ENCODE peak calls at places on chromosomes 6 and 20, in ten cellular contexts. One of them, this sample, is unnamed.

GRCh38 chr20:35451295-35451694 is 4.1 kb upstream of the CEP250 start:
- DNase-seq in A549: no peak
- DNase-seq in HCT116: no peak
- DNase-seq in vagina: no peak
- DNase-seq in lower leg skin: no peak
- DNase-seq in prostate gland: peak; percentile 91
- DNase-seq in esophagus squamous epithelium: no peak
- DNase-seq in heart left ventricle: no peak
- DNase-seq in uterus: no peak
- DNase-seq in HepG2: no peak
- DNase-seq in this sample: no peak

GRCh38 chr20:18197382-18198070 is 59.9 kb downstream of the KAT14 start:
- DNase-seq in A549: no peak
- DNase-seq in HCT116: peak; percentile 71
- DNase-seq in vagina: no peak
- DNase-seq in lower leg skin: no peak
- DNase-seq in prostate gland: no peak
- DNase-seq in esophagus squamous epithelium: no peak
- DNase-seq in heart left ventricle: no peak
- DNase-seq in uterus: no peak
- DNase-seq in HepG2: no peak
- DNase-seq in this sample: no peak

GRCh38 chr6:871503-871902 is 178.6 kb upstream of the EXOC2 start:
- DNase-seq in A549: no peak
- DNase-seq in HCT116: no peak
- DNase-seq in vagina: no peak
- DNase-seq in lower leg skin: no peak
- DNase-seq in prostate gland: no peak
- DNase-seq in esophagus squamous epithelium: no peak
- DNase-seq in heart left ventricle: no peak
- DNase-seq in uterus: no peak
- DNase-seq in HepG2: no peak
- DNase-seq in this sample: no peak

GRCh38 chr6:63504777-63505384 is 67.4 kb upstream of the LOC128125822 start:
- DNase-seq in A549: no peak
- DNase-seq in HCT116: peak; percentile 34
- DNase-seq in vagina: no peak
- DNase-seq in lower leg skin: no peak
- DNase-seq in prostate gland: no peak
- DNase-seq in esophagus squamous epithelium: no peak
- DNase-seq in heart left ventricle: no peak
- DNase-seq in uterus: no peak
- DNase-seq in HepG2: no peak
- DNase-seq in this sample: no peak

GRCh38 chr20:61742097-61742805 is 323.4 kb downstream of the TAF4 start:
- DNase-seq in A549: no peak
- DNase-seq in HCT116: no peak
- DNase-seq in vagina: no peak
- DNase-seq in lower leg skin: no peak
- DNase-seq in prostate gland: no peak
- DNase-seq in esophagus squamous epithelium: no peak
- DNase-seq in heart left ventricle: no peak
- DNase-seq in uterus: no peak
- DNase-seq in HepG2: no peak
- DNase-seq in this sample: no peak

GRCh38 chr6:138545621-138545980 is 46.3 kb upstream of the NHSL1 start:
- DNase-seq in A549: no peak
- DNase-seq in HCT116: no peak
- DNase-seq in vagina: no peak
- DNase-seq in lower leg skin: peak; percentile 91
- DNase-seq in prostate gland: no peak
- DNase-seq in esophagus squamous epithelium: no peak
- DNase-seq in heart left ventricle: peak; percentile 81
- DNase-seq in uterus: peak; percentile 18
- DNase-seq in HepG2: no peak
- DNase-seq in this sample: no peak

GRCh38 chr6:26183581-26184408 is 96.6 kb downstream of the HFE start:
- DNase-seq in A549: no peak
- DNase-seq in HCT116: no peak
- DNase-seq in vagina: no peak
- DNase-seq in lower leg skin: peak; percentile 92
- DNase-seq in prostate gland: peak; percentile 71
- DNase-seq in esophagus squamous epithelium: no peak
- DNase-seq in heart left ventricle: peak; percentile 57
- DNase-seq in uterus: peak; percentile 75
- DNase-seq in HepG2: no peak
- DNase-seq in this sample: no peak

GRCh38 chr20:62370115-62370806 is 3.1 kb upstream of the LAMA5 start:
- DNase-seq in A549: no peak
- DNase-seq in HCT116: no peak
- DNase-seq in vagina: no peak
- DNase-seq in lower leg skin: no peak
- DNase-seq in prostate gland: no peak
- DNase-seq in esophagus squamous epithelium: no peak
- DNase-seq in heart left ventricle: peak; percentile 58
- DNase-seq in uterus: no peak
- DNase-seq in HepG2: no peak
- DNase-seq in this sample: peak; percentile 94

GRCh38 chr6:138970159-138970558 is 17.9 kb downstream of the REPS1 start:
- DNase-seq in A549: no peak
- DNase-seq in HCT116: no peak
- DNase-seq in vagina: no peak
- DNase-seq in lower leg skin: no peak
- DNase-seq in prostate gland: no peak
- DNase-seq in esophagus squamous epithelium: no peak
- DNase-seq in heart left ventricle: no peak
- DNase-seq in uterus: no peak
- DNase-seq in HepG2: no peak
- DNase-seq in this sample: no peak

GRCh38 chr6:131107166-131107565 is 28.1 kb upstream of the AKAP7 start:
- DNase-seq in A549: peak; percentile 26
- DNase-seq in HCT116: no peak
- DNase-seq in vagina: no peak
- DNase-seq in lower leg skin: no peak
- DNase-seq in prostate gland: no peak
- DNase-seq in esophagus squamous epithelium: no peak
- DNase-seq in heart left ventricle: no peak
- DNase-seq in uterus: no peak
- DNase-seq in HepG2: peak; percentile 80
- DNase-seq in this sample: no peak

GRCh38 chr20:1484438-1485120 is 6.6 kb downstream of the SIRPB2 start:
- DNase-seq in A549: no peak
- DNase-seq in HCT116: no peak
- DNase-seq in vagina: no peak
- DNase-seq in lower leg skin: no peak
- DNase-seq in prostate gland: no peak
- DNase-seq in esophagus squamous epithelium: no peak
- DNase-seq in heart left ventricle: no peak
- DNase-seq in uterus: no peak
- DNase-seq in HepG2: no peak
- DNase-seq in this sample: no peak

GRCh38 chr20:51985013-51985415 is 182.7 kb upstream of the SALL4 start:
- DNase-seq in A549: peak; percentile 89
- DNase-seq in HCT116: peak; percentile 72
- DNase-seq in vagina: no peak
- DNase-seq in lower leg skin: no peak
- DNase-seq in prostate gland: no peak
- DNase-seq in esophagus squamous epithelium: no peak
- DNase-seq in heart left ventricle: peak; percentile 10
- DNase-seq in uterus: peak; percentile 17
- DNase-seq in HepG2: peak; percentile 54
- DNase-seq in this sample: peak; percentile 67

GRCh38 chr20:16245879-16246278 is 327.4 kb downstream of the KIF16B start:
- DNase-seq in A549: no peak
- DNase-seq in HCT116: no peak
- DNase-seq in vagina: peak; percentile 55
- DNase-seq in lower leg skin: no peak
- DNase-seq in prostate gland: no peak
- DNase-seq in esophagus squamous epithelium: no peak
- DNase-seq in heart left ventricle: no peak
- DNase-seq in uterus: no peak
- DNase-seq in HepG2: peak; percentile 44
- DNase-seq in this sample: no peak

GRCh38 chr6:131685266-131685780 is 15.9 kb downstream of the OR2A4 start:
- DNase-seq in A549: no peak
- DNase-seq in HCT116: no peak
- DNase-seq in vagina: no peak
- DNase-seq in lower leg skin: no peak
- DNase-seq in prostate gland: no peak
- DNase-seq in esophagus squamous epithelium: no peak
- DNase-seq in heart left ventricle: no peak
- DNase-seq in uterus: no peak
- DNase-seq in HepG2: no peak
- DNase-seq in this sample: no peak

GRCh38 chr6:111551521-111552231 is 54.0 kb downstream of the TRAF3IP2 start:
- DNase-seq in A549: no peak
- DNase-seq in HCT116: no peak
- DNase-seq in vagina: no peak
- DNase-seq in lower leg skin: no peak
- DNase-seq in prostate gland: peak; percentile 78
- DNase-seq in esophagus squamous epithelium: no peak
- DNase-seq in heart left ventricle: no peak
- DNase-seq in uterus: peak; percentile 48
- DNase-seq in HepG2: peak; percentile 52
- DNase-seq in this sample: no peak

DNA sequence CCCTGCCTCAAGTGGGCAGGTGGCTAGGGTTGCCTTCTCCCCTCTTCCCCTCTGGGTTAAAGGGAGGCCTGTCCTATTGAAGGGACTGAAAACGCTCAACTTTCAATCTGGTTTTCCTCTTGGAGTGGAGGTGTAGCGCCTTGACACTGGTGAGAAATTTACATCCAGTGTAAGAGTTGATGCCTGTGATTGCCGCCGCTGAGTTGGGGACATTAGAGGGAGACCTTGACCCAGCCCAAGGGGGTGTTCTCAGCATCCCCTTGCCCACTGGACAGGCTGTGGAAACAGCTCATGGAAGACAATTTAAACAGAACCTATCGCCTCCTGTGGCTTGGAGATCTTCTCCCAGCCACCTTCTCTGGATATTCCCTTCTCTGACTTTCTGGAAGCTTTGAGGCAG is 61.6 kb downstream of the SLC24A3 start:
- DNase-seq in A549: no peak
- DNase-seq in HCT116: no peak
- DNase-seq in vagina: no peak
- DNase-seq in lower leg skin: peak; percentile 78
- DNase-seq in prostate gland: no peak
- DNase-seq in esophagus squamous epithelium: no peak
- DNase-seq in heart left ventricle: no peak
- DNase-seq in uterus: no peak
- DNase-seq in HepG2: no peak
- DNase-seq in this sample: no peak
- TF ChIP-seq POLR2A in A549: no peak
- TF ChIP-seq POLR2A in HCT116: no peak
- TF ChIP-seq POLR2A in vagina: no peak
- TF ChIP-seq POLR2A in lower leg skin: no peak
- TF ChIP-seq POLR2A in prostate gland: no peak
- TF ChIP-seq POLR2A in esophagus squamous epithelium: no peak
- TF ChIP-seq POLR2A in heart left ventricle: no peak
- TF ChIP-seq POLR2A in uterus: no peak
- TF ChIP-seq POLR2A in HepG2: no peak
- TF ChIP-seq POLR2A in this sample: no peak

GRCh38 chr6:146544783-146545182 is 1.1 kb downstream of the RAB32 start:
- DNase-seq in A549: no peak
- DNase-seq in HCT116: no peak
- DNase-seq in vagina: no peak
- DNase-seq in lower leg skin: no peak
- DNase-seq in prostate gland: no peak
- DNase-seq in esophagus squamous epithelium: no peak
- DNase-seq in heart left ventricle: no peak
- DNase-seq in uterus: no peak
- DNase-seq in HepG2: no peak
- DNase-seq in this sample: no peak

GRCh38 chr6:146545608-146546007 is 2.0 kb downstream of the RAB32 start:
- DNase-seq in A549: no peak
- DNase-seq in HCT116: no peak
- DNase-seq in vagina: no peak
- DNase-seq in lower leg skin: no peak
- DNase-seq in prostate gland: no peak
- DNase-seq in esophagus squamous epithelium: no peak
- DNase-seq in heart left ventricle: no peak
- DNase-seq in uterus: no peak
- DNase-seq in HepG2: no peak
- DNase-seq in this sample: no peak

GRCh38 chr6:146543940-146544661 is 468 bp downstream of the RAB32 start:
- DNase-seq in A549: peak; percentile 15
- DNase-seq in HCT116: no peak
- DNase-seq in vagina: no peak
- DNase-seq in lower leg skin: peak; percentile 89
- DNase-seq in prostate gland: peak; percentile 11
- DNase-seq in esophagus squamous epithelium: no peak
- DNase-seq in heart left ventricle: peak; percentile 23
- DNase-seq in uterus: peak; percentile 39
- DNase-seq in HepG2: peak; percentile 74
- DNase-seq in this sample: peak; percentile 7

GRCh38 chr6:146542881-146543210 is 787 bp upstream of the RAB32 start:
- DNase-seq in A549: no peak
- DNase-seq in HCT116: no peak
- DNase-seq in vagina: no peak
- DNase-seq in lower leg skin: no peak
- DNase-seq in prostate gland: no peak
- DNase-seq in esophagus squamous epithelium: no peak
- DNase-seq in heart left ventricle: no peak
- DNase-seq in uterus: no peak
- DNase-seq in HepG2: no peak
- DNase-seq in this sample: no peak

GRCh38 chr6:146543211-146543939 is at the start of gene RAB32:
- DNase-seq in A549: peak; percentile 50
- DNase-seq in HCT116: no peak
- DNase-seq in vagina: no peak
- DNase-seq in lower leg skin: peak; percentile 97
- DNase-seq in prostate gland: peak; percentile 85
- DNase-seq in esophagus squamous epithelium: peak; percentile 28
- DNase-seq in heart left ventricle: peak; percentile 95
- DNase-seq in uterus: peak; percentile 90
- DNase-seq in HepG2: peak; percentile 89
- DNase-seq in this sample: peak; percentile 63
- TF ChIP-seq POLR2A in A549: peak; percentile 41
- TF ChIP-seq POLR2A in HCT116: no peak
- TF ChIP-seq POLR2A in vagina: peak; percentile 86
- TF ChIP-seq POLR2A in lower leg skin: no peak
- TF ChIP-seq POLR2A in prostate gland: peak; percentile 60
- TF ChIP-seq POLR2A in esophagus squamous epithelium: no peak
- TF ChIP-seq POLR2A in heart left ventricle: peak; percentile 74
- TF ChIP-seq POLR2A in uterus: peak; percentile 91
- TF ChIP-seq POLR2A in HepG2: peak; percentile 81
- TF ChIP-seq POLR2A in this sample: peak; percentile 43

GRCh38 chr20:45406260-45407066 is 1.6 kb upstream of the DBNDD2 start:
- DNase-seq in A549: no peak
- DNase-seq in HCT116: no peak
- DNase-seq in vagina: no peak
- DNase-seq in lower leg skin: peak; percentile 94
- DNase-seq in prostate gland: peak; percentile 63
- DNase-seq in esophagus squamous epithelium: no peak
- DNase-seq in heart left ventricle: peak; percentile 92
- DNase-seq in uterus: peak; percentile 75
- DNase-seq in HepG2: no peak
- DNase-seq in this sample: no peak
- TF ChIP-seq POLR2A in A549: no peak
- TF ChIP-seq POLR2A in HCT116: no peak
- TF ChIP-seq POLR2A in vagina: peak; percentile 28
- TF ChIP-seq POLR2A in lower leg skin: no peak
- TF ChIP-seq POLR2A in prostate gland: peak; percentile 54
- TF ChIP-seq POLR2A in esophagus squamous epithelium: no peak
- TF ChIP-seq POLR2A in heart left ventricle: peak; percentile 69
- TF ChIP-seq POLR2A in uterus: peak; percentile 73
- TF ChIP-seq POLR2A in HepG2: peak; percentile 53
- TF ChIP-seq POLR2A in this sample: peak; percentile 14

GRCh38 chr6:25142506-25142905 is 136.7 kb upstream of the CARMIL1 start:
- DNase-seq in A549: no peak
- DNase-seq in HCT116: no peak
- DNase-seq in vagina: no peak
- DNase-seq in lower leg skin: no peak
- DNase-seq in prostate gland: no peak
- DNase-seq in esophagus squamous epithelium: no peak
- DNase-seq in heart left ventricle: no peak
- DNase-seq in uterus: no peak
- DNase-seq in HepG2: no peak
- DNase-seq in this sample: no peak
- TF ChIP-seq POLR2A in A549: no peak
- TF ChIP-seq POLR2A in HCT116: no peak
- TF ChIP-seq POLR2A in vagina: no peak
- TF ChIP-seq POLR2A in lower leg skin: no peak
- TF ChIP-seq POLR2A in prostate gland: no peak
- TF ChIP-seq POLR2A in esophagus squamous epithelium: no peak
- TF ChIP-seq POLR2A in heart left ventricle: no peak
- TF ChIP-seq POLR2A in uterus: no peak
- TF ChIP-seq POLR2A in HepG2: no peak
- TF ChIP-seq POLR2A in this sample: no peak